ENCODE peak calls at places on chromosomes 5 and 9, in five cellular contexts. M is activated CD4-positive, alpha-beta T cell treated with anti-CD3 and anti-CD28 coated beads, Interleukin-2, amount 50 U/mL, for 1 hour; D is CD8-positive, alpha-beta memory T cell; B is type B pancreatic cell; W is endothelial cell. R is an unnamed sample.

GRCh38 chr5:60972225-60972624 is 27.2 kb downstream of the NDUFAF2 start:
- DNase-seq in M (no peak), D (no peak), B (no peak), W (no peak), R (no peak)

GRCh38 chr9:134930404-134930803 is 12.7 kb upstream of the FCN1 start:
- DNase-seq in M (no peak), D (no peak), B (no peak), W (no peak), R (no peak)

GRCh38 chr5:179464631-179465030 is 85.7 kb upstream of the RUFY1 start:
- DNase-seq in M (no peak), D (no peak), B (no peak), W (no peak), R (no peak)

GRCh38 chr5:180101451-180102105 is 30.0 kb upstream of the RNF130 start:
- DNase-seq in M (no peak), D (no peak), B (no peak), W (no peak), R (no peak)

GRCh38 chr9:127972316-127972871 is 8.4 kb downstream of the EEIG1 start:
- DNase-seq in M (no peak), D (no peak), B (no peak), W (no peak), R (peak)

GRCh38 chr9:135152608-135153337 is 65.3 kb downstream of the OLFM1 start:
- DNase-seq in M (no peak), D (no peak), B (no peak), W (no peak), R (peak)

GRCh38 chr5:16913187-16913839 is 22.8 kb downstream of the MYO10 start:
- DNase-seq in M (no peak), D (no peak), B (no peak), W (no peak), R (no peak)

GRCh38 chr9:89941875-89942274 is 337.1 kb downstream of the GADD45G start:
- DNase-seq in M (no peak), D (no peak), B (no peak), W (no peak), R (no peak)

GRCh38 chr5:172477466-172477865 is 23.1 kb upstream of the SH3PXD2B start:
- DNase-seq in M (no peak), D (no peak), B (no peak), W (no peak), R (no peak)

GRCh38 chr5:78504726-78505431 is 143.7 kb downstream of the LHFPL2 start:
- DNase-seq in M (no peak), D (no peak), B (peak), W (no peak), R (peak)

GRCh38 chr5:98330871-98331270 is 442.6 kb upstream of the RGMB start:
- DNase-seq in M (no peak), D (no peak), B (no peak), W (no peak), R (no peak)

GRCh38 chr5:141605523-141606277 is 13.1 kb downstream of the DIAPH1 start:
- DNase-seq in M (peak), D (peak), B (no peak), W (peak), R (no peak)

GRCh38 chr5:13745508-13745907 is 199.0 kb downstream of the DNAH5 start:
- DNase-seq in M (no peak), D (no peak), B (no peak), W (no peak), R (no peak)

GRCh38 chr9:127109212-127109711 is 13.2 kb downstream of the ANGPTL2 start:
- DNase-seq in M (no peak), D (no peak), B (no peak), W (no peak), R (no peak)